ENCODE peak calls at places on chromosomes 2 and 18, in four cellular contexts. G is retina, A is right lobe of liver, N is AG10803. M is an unnamed sample.

GRCh38 chr2:187525164-187525900 is 28.9 kb downstream of the TFPI start:
- DNase-seq in G (no peak), A (no peak), N (peak; percentile 32), M (no peak)

GRCh38 chr2:99864561-99865216 is 277.7 kb downstream of the AFF3 start:
- DNase-seq in G (no peak), A (peak; percentile 69), N (peak; percentile 78), M (peak; percentile 71)

GRCh38 chr2:205563646-205564045 is 118.7 kb upstream of the NRP2 start:
- DNase-seq in G (no peak), A (no peak), N (no peak), M (no peak)

GRCh38 chr2:96267159-96267971 is 1.3 kb downstream of the CIAO1 start:
- DNase-seq in G (no peak), A (no peak), N (peak; percentile 35), M (peak; percentile 30)

GRCh38 chr18:59697236-59697932 is at the start of gene CCBE1:
- DNase-seq in G (peak; percentile 90), A (peak; percentile 60), N (peak; percentile 70), M (peak; percentile 86)

GRCh38 chr18:7646174-7646886 is 79.2 kb downstream of the PTPRM start:
- DNase-seq in G (no peak), A (no peak), N (no peak), M (no peak)

GRCh38 chr2:11104794-11105660 is 50.2 kb upstream of the SLC66A3 start:
- DNase-seq in G (no peak), A (no peak), N (no peak), M (no peak)

GRCh38 chr2:233353769-233354499 is at the start of gene DGKD:
- DNase-seq in G (peak; percentile 85), A (peak; percentile 69), N (peak; percentile 22), M (peak; percentile 98)

GRCh38 chr2:70344195-70344594 is 42.3 kb upstream of the FAM136A start:
- DNase-seq in G (no peak), A (no peak), N (peak; percentile 29), M (peak; percentile 53)

GRCh38 chr18:55988537-55988936 is 400.5 kb upstream of the TCF4 start:
- DNase-seq in G (no peak), A (no peak), N (peak; percentile 27), M (no peak)

GRCh38 chr18:48038636-48039035 is 108.2 kb upstream of the SMAD2 start:
- DNase-seq in G (no peak), A (no peak), N (no peak), M (no peak)

GRCh38 chr2:134292514-134292913 is 38.6 kb downstream of the MGAT5 start:
- DNase-seq in G (no peak), A (no peak), N (no peak), M (no peak)

GRCh38 chr2:134583997-134584520 is 134.7 kb downstream of the TMEM163 start:
- DNase-seq in G (no peak), A (no peak), N (no peak), M (no peak)

GRCh38 chr18:8901019-8901418 is 195.7 kb downstream of the MTCL1 start:
- DNase-seq in G (no peak), A (no peak), N (no peak), M (no peak)

GRCh38 chr2:203453858-203454451 is 81.1 kb downstream of the RAPH1 start:
- DNase-seq in G (peak; percentile 36), A (no peak), N (peak; percentile 65), M (peak; percentile 61)

GRCh38 chr2:98474979-98475632 is 30.4 kb downstream of the INPP4A start:
- DNase-seq in G (no peak), A (no peak), N (no peak), M (no peak)

GRCh38 chr18:62543021-62543420 is 20.2 kb downstream of the ZCCHC2 start:
- DNase-seq in G (no peak), A (no peak), N (no peak), M (no peak)

GRCh38 chr2:203846490-203847105 is 21.0 kb upstream of the CTLA4 start:
- DNase-seq in G (no peak), A (no peak), N (no peak), M (no peak)

GRCh38 chr2:1716441-1716840 is 27.9 kb downstream of the PXDN start:
- DNase-seq in G (no peak), A (peak; percentile 39), N (no peak), M (no peak)

GRCh38 chr2:210541280-210541902 is 15.0 kb upstream of the CPS1 start:
- DNase-seq in G (peak; percentile 31), A (peak; percentile 76), N (peak; percentile 37), M (no peak)

GRCh38 chr18:43161528-43161927 is 46.0 kb upstream of the RIT2 start:
- DNase-seq in G (no peak), A (no peak), N (peak; percentile 16), M (peak; percentile 28)

GRCh38 chr2:15982285-15982967 is 42.1 kb downstream of the MYCN start:
- DNase-seq in G (no peak), A (no peak), N (no peak), M (no peak)

GRCh38 chr2:240125749-240126148 is 10.4 kb downstream of the COPS9 start:
- DNase-seq in G (no peak), A (no peak), N (no peak), M (no peak)

GRCh38 chr2:228689049-228689448 is 507.6 kb upstream of the SPHKAP start:
- DNase-seq in G (peak; percentile 76), A (no peak), N (no peak), M (peak; percentile 14)

GRCh38 chr2:151085101-151085640 is 176.5 kb downstream of the RBM43 start:
- DNase-seq in G (no peak), A (no peak), N (peak; percentile 86), M (peak; percentile 14)

GRCh38 chr2:12796617-12797016 is 79.9 kb downstream of the TRIB2 start:
- DNase-seq in G (peak; percentile 78), A (no peak), N (peak; percentile 36), M (no peak)

GRCh38 chr2:39545957-39546356 is 108.9 kb upstream of the MAP4K3 start:
- DNase-seq in G (no peak), A (no peak), N (no peak), M (no peak)

GRCh38 chr2:55880416-55881143 is 43.0 kb downstream of the EFEMP1 start:
- DNase-seq in G (no peak), A (no peak), N (peak; percentile 79), M (no peak)

GRCh38 chr2:60029248-60029883 is 524.1 kb downstream of the BCL11A start:
- DNase-seq in G (no peak), A (no peak), N (no peak), M (no peak)

GRCh38 chr2:235416816-235417499 is 76.9 kb upstream of the AGAP1 start:
- DNase-seq in G (no peak), A (no peak), N (peak; percentile 50), M (peak; percentile 60)

M was measured in AG20443.